ENCODE peak calls at places on chromosomes 7 and 10, in seven cellular contexts. N, O, E, G, V, L and R are unnamed samples.

GRCh38 chr7:43244782-43245181 is 132.3 kb downstream of the HECW1 start:
- DNase-seq in N (no peak), O (no peak), E (no peak), G (no peak), V (no peak), L (no peak), R (no peak)

GRCh38 chr7:147586526-147586925 is 1004.0 kb upstream of the C7orf33 start:
- DNase-seq in N (no peak), O (no peak), E (no peak), G (no peak), V (no peak), L (no peak), R (no peak)

GRCh38 chr10:27719052-27719451 is 26.6 kb downstream of the MKX start:
- DNase-seq in N (no peak), O (no peak), E (no peak), G (no peak), V (no peak), L (no peak), R (no peak)

GRCh38 chr10:75276029-75276872 is 40.5 kb upstream of the COMTD1 start:
- DNase-seq in N (no peak), O (no peak), E (peak), G (no peak), V (no peak), L (no peak), R (no peak)

GRCh38 chr10:92356041-92356440 is 65.1 kb downstream of the MARCHF5 start:
- DNase-seq in N (no peak), O (no peak), E (no peak), G (no peak), V (no peak), L (no peak), R (no peak)

GRCh38 chr7:143416565-143417149 is 8.0 kb upstream of the EPHA1 start:
- DNase-seq in N (no peak), O (no peak), E (no peak), G (no peak), V (no peak), L (no peak), R (no peak)

GRCh38 chr7:149821191-149822148 is 16.7 kb upstream of the ZNF862 start:
- DNase-seq in N (no peak), O (no peak), E (no peak), G (no peak), V (no peak), L (no peak), R (no peak)

GRCh38 chr10:77563638-77564270 is 73.9 kb downstream of the KCNMA1 start:
- DNase-seq in N (no peak), O (no peak), E (no peak), G (no peak), V (no peak), L (no peak), R (no peak)

GRCh38 chr7:151152935-151153513 is 14.5 kb downstream of the GBX1 start:
- DNase-seq in N (no peak), O (no peak), E (no peak), G (no peak), V (peak), L (no peak), R (no peak)

GRCh38 chr7:51219261-51219988 is 97.2 kb downstream of the COBL start:
- DNase-seq in N (no peak), O (no peak), E (peak), G (no peak), V (no peak), L (no peak), R (no peak)

GRCh38 chr10:71981024-71981867 is 17.1 kb downstream of the CHST3 start:
- DNase-seq in N (no peak), O (no peak), E (no peak), G (no peak), V (no peak), L (no peak), R (no peak)

GRCh38 chr10:15084502-15084922 is 4.1 kb downstream of the ACBD7 start:
- DNase-seq in N (no peak), O (no peak), E (peak), G (no peak), V (no peak), L (no peak), R (no peak)

GRCh38 chr7:4549681-4550080 is 132.4 kb upstream of the FOXK1 start:
- DNase-seq in N (no peak), O (no peak), E (no peak), G (no peak), V (no peak), L (no peak), R (no peak)

GRCh38 chr10:132607961-132608495 is 70.4 kb downstream of the INPP5A start:
- DNase-seq in N (no peak), O (no peak), E (no peak), G (no peak), V (no peak), L (no peak), R (no peak)

GRCh38 chr10:96743988-96744585 is 23.8 kb upstream of the PIK3AP1 start:
- DNase-seq in N (no peak), O (no peak), E (no peak), G (no peak), V (no peak), L (no peak), R (no peak)

GRCh38 chr10:131848741-131849590 is 51.8 kb upstream of the PPP2R2D start:
- DNase-seq in N (no peak), O (no peak), E (peak), G (no peak), V (peak), L (no peak), R (no peak)

GRCh38 chr7:138785587-138786437 is 12.0 kb upstream of the TMEM213 start:
- DNase-seq in N (no peak), O (no peak), E (no peak), G (no peak), V (no peak), L (no peak), R (no peak)

GRCh38 chr10:112182808-112183328 is 697 bp downstream of the GPAM start:
- DNase-seq in N (no peak), O (no peak), E (no peak), G (no peak), V (no peak), L (no peak), R (no peak)

GRCh38 chr10:119817991-119818888 is 54.4 kb downstream of the MCMBP start:
- DNase-seq in N (peak), O (no peak), E (peak), G (no peak), V (peak), L (no peak), R (no peak)

GRCh38 chr10:3875842-3876235 is 90.8 kb upstream of the KLF6 start:
- DNase-seq in N (no peak), O (no peak), E (no peak), G (no peak), V (peak), L (no peak), R (no peak)

GRCh38 chr7:81183326-81183725 is 264.5 kb upstream of the SEMA3C start:
- DNase-seq in N (no peak), O (no peak), E (no peak), G (no peak), V (no peak), L (no peak), R (no peak)

GRCh38 chr10:91420868-91421267 is 10.7 kb downstream of the HECTD2 start:
- DNase-seq in N (no peak), O (no peak), E (no peak), G (no peak), V (no peak), L (no peak), R (no peak)

GRCh38 chr10:111944331-111944730 is 239.2 kb downstream of the GPAM start:
- DNase-seq in N (no peak), O (no peak), E (peak), G (no peak), V (no peak), L (no peak), R (no peak)

GRCh38 chr7:127792528-127793342 is 140.7 kb downstream of the SND1 start:
- DNase-seq in N (peak), O (peak), E (peak), G (no peak), V (peak), L (no peak), R (peak)

GRCh38 chr7:69764681-69765080 is 166.4 kb downstream of the AUTS2 start:
- DNase-seq in N (no peak), O (no peak), E (no peak), G (no peak), V (no peak), L (no peak), R (no peak)